ENCODE peak calls at places on chromosomes 2 and 18, in six cellular contexts. R is mammary epithelial cell, B is heart left ventricle, C is brain microvascular endothelial cell, S is stomach, E is WERI-Rb-1. G is an unnamed sample.

GRCh38 chr2:104840916-104841315 is 13.0 kb upstream of the POU3F3 start:
- DNase-seq in B (no peak), R (no peak), S (no peak), E (no peak), C (no peak), G (no peak)

GRCh38 chr18:59484796-59485328 is 125.8 kb upstream of the LMAN1 start:
- DNase-seq in C (no peak), E (no peak), S (no peak), R (no peak), B (no peak), G (no peak)

GRCh38 chr2:96806468-96807126 is 9.5 kb upstream of the CNNM3 start:
- DNase-seq in R (no peak), C (no peak), S (no peak), B (no peak), E (no peak), G (no peak)

GRCh38 chr2:123468071-123468470 is 557.0 kb upstream of the CNTNAP5 start:
- DNase-seq in E (no peak), S (no peak), C (no peak), R (peak; percentile 76), B (no peak), G (no peak)

GRCh38 chr18:72700961-72701710 is 157.0 kb upstream of the CBLN2 start:
- DNase-seq in C (peak; percentile 2), E (no peak), R (peak; percentile 14), B (no peak), S (no peak), G (peak; percentile 15)

GRCh38 chr2:226911932-226912331 is 76.1 kb downstream of the RHBDD1 start:
- DNase-seq in B (no peak), R (peak; percentile 69), C (peak; percentile 24), S (no peak), E (no peak), G (no peak)

GRCh38 chr2:65278450-65279030 is 50.9 kb downstream of the ACTR2 start:
- DNase-seq in S (no peak), B (no peak), E (no peak), C (peak; percentile 54), R (no peak), G (no peak)

GRCh38 chr2:50770299-50770698 is 261.6 kb downstream of the NRXN1 start:
- DNase-seq in S (no peak), C (no peak), B (no peak), R (no peak), E (no peak), G (no peak)

GRCh38 chr2:187500585-187501359 is 52.7 kb upstream of the CALCRL start:
- DNase-seq in S (no peak), B (no peak), R (no peak), C (peak; percentile 60), E (no peak), G (peak; percentile 4)

DNA sequence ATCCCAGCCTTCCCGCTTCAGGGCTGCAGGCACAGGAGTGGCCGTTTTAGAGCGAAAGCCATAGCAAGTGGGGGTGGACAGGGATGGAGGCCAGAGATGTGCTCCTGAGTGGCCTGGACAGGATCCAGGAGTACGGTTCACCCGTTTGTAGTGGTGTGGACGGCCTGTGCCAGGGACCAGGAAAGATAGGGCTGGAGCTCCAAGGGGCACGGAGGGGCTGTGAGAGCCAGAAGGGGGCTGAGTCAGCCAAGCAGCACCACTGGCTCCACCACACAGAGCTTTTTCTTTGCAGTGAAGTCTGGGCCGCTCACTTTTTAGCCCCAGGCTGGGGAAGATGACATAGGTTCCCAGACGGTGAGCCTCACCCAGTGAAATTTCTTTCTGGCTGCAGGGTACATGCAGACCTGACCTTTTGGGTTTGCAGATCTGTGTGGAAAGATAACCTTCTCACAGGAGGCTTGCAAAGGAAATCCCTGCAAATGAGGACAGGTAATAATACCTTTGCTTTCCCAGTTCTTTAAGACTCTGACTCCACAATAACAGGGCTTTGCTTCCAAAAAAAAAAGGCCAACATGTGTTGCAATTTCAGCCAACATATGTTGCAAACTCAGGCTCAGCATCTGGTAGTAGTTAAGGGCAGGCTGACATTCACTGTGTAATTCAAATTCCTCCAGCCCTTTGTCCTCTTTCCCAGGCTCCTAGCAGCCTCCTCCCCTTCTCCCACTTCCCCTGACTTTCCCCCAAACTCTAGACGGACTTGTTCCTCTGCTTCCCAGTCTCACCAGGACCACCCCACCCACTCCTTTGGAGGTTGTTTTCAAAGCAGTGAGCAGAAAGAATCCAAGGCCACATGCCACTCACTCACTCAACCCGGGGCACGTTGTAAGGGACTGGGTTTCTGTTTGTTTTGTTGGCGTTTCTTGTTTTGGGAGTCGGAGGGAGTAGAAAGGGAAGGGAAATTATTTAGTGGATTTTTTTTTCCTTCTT is 20.3 kb upstream of the LAPTM4A start:
- DNase-seq in R (peak; percentile 86), E (no peak), S (no peak), B (peak; percentile 88), C (peak; percentile 63), G (no peak)
- H3K4me3 ChIP-seq in R (no peak overlapping the region), E (no peak overlapping the region), S (no peak overlapping the region), B (peak overlapping the region; percentile 20), C (peak overlapping the region; percentile 3), G (no peak overlapping the region)

GRCh38 chr2:97806738-97807618 is 93.6 kb downstream of the ZAP70 start:
- DNase-seq in C (peak; percentile 74), R (peak; percentile 45), E (peak; percentile 83), B (peak; percentile 87), S (peak; percentile 86), G (peak; percentile 67)

GRCh38 chr2:97808816-97809215 is 95.4 kb downstream of the ZAP70 start:
- DNase-seq in S (no peak), B (no peak), R (no peak), C (no peak), E (no peak), G (no peak)

GRCh38 chr2:97816411-97816810 is 103.0 kb downstream of the ZAP70 start:
- DNase-seq in S (no peak), B (no peak), E (no peak), C (no peak), R (no peak), G (no peak)

GRCh38 chr2:97812916-97813315 is 99.5 kb downstream of the ZAP70 start:
- DNase-seq in B (no peak), S (no peak), C (no peak), R (no peak), E (no peak), G (no peak)
- H3K36me3 ChIP-seq in B (peaks cover 97% of the 10 kb centered on the region), S (peaks cover 23% of the 10 kb centered on the region), C (peaks cover 10% of the 10 kb centered on the region), R (peaks cover 16% of the 10 kb centered on the region), E (peaks cover 26% of the 10 kb centered on the region), G (peaks cover 2% of the 10 kb centered on the region)

GRCh38 chr2:176189666-176190641 is 1.5 kb downstream of the HOXD1 start:
- DNase-seq in E (no peak), B (no peak), R (no peak), S (no peak), C (no peak), G (peak; percentile 54)
- H3K27me3 ChIP-seq in E (peaks cover 95% of the 10 kb centered on the region), B (peaks cover 45% of the 10 kb centered on the region), R (peaks cover 38% of the 10 kb centered on the region), S (peaks cover 100% of the 10 kb centered on the region), C (peaks cover 60% of the 10 kb centered on the region), G (peaks cover 86% of the 10 kb centered on the region)

GRCh38 chr2:237207641-237208040 is 122.0 kb downstream of the COPS8 start:
- DNase-seq in S (peak; percentile 23), C (peak; percentile 70), B (peak; percentile 90), E (no peak), R (no peak), G (no peak)

GRCh38 chr2:237210297-237210696 is 124.6 kb downstream of the COPS8 start:
- DNase-seq in E (no peak), C (no peak), R (no peak), B (no peak), S (no peak), G (no peak)

GRCh38 chr2:237209046-237209375 is 123.3 kb downstream of the COPS8 start:
- DNase-seq in R (no peak), E (no peak), C (no peak), B (no peak), S (no peak), G (no peak)

GRCh38 chr2:237209885-237210284 is 124.2 kb downstream of the COPS8 start:
- DNase-seq in E (no peak), S (no peak), B (no peak), R (no peak), C (no peak), G (no peak)

GRCh38 chr2:237208373-237209045 is 122.8 kb downstream of the COPS8 start:
- DNase-seq in B (no peak), R (no peak), E (no peak), S (no peak), C (peak; percentile 81), G (no peak)
- H3K4me3 ChIP-seq in B (no peak overlapping the region), R (no peak overlapping the region), E (no peak overlapping the region), S (no peak overlapping the region), C (no peak overlapping the region), G (no peak overlapping the region)

GRCh38 chr18:6959110-6959509 is 158.5 kb downstream of the LAMA1 start:
- DNase-seq in S (no peak), B (no peak), E (no peak), R (no peak), C (no peak), G (no peak)
- H3K36me3 ChIP-seq in S (no peaks in the 10 kb centered on the region), B (no peaks in the 10 kb centered on the region), E (no peaks in the 10 kb centered on the region), R (peaks cover 8% of the 10 kb centered on the region), C (peaks cover 2% of the 10 kb centered on the region), G (peaks cover 9% of the 10 kb centered on the region)